ENCODE peak calls at places on chromosomes 7 and 10, in four cellular contexts. P, W, I and L are unnamed samples.

GRCh38 chr7:89503281-89503680 is 651.0 kb upstream of the STEAP1 start:
- DNase-seq in P (no peak), W (no peak), I (no peak), L (no peak)

GRCh38 chr10:113711142-113711541 is 31.4 kb downstream of the CASP7 start:
- DNase-seq in I (no peak), P (no peak), W (no peak), L (no peak)

GRCh38 chr10:86451604-86451960 is 70.0 kb downstream of the WAPL start:
- DNase-seq in P (no peak), W (no peak), I (no peak), L (no peak)

GRCh38 chr10:113565364-113565763 is 12.5 kb downstream of the HABP2 start:
- DNase-seq in W (no peak), I (no peak), P (no peak), L (no peak)

GRCh38 chr7:2613926-2614613 is 17.7 kb upstream of the TTYH3 start:
- DNase-seq in P (no peak), I (no peak), W (no peak), L (no peak)

GRCh38 chr10:111488668-111489067 is 411.8 kb downstream of the ADRA2A start:
- DNase-seq in W (no peak), P (no peak), I (no peak), L (no peak)

GRCh38 chr10:35875281-35875680 is 233.2 kb upstream of the FZD8 start:
- DNase-seq in I (no peak), W (no peak), P (no peak), L (no peak)

GRCh38 chr10:878333-878753 is 53.2 kb downstream of the LARP4B start:
- DNase-seq in W (no peak), P (no peak), I (no peak), L (no peak)

GRCh38 chr7:100818366-100818765 is 9.0 kb downstream of the EPHB4 start:
- DNase-seq in W (no peak), P (no peak), I (no peak), L (no peak)

GRCh38 chr10:114103286-114103685 is 59.6 kb downstream of the ADRB1 start:
- DNase-seq in P (no peak), W (no peak), I (no peak), L (no peak)

GRCh38 chr7:101900103-101900502 is 82.7 kb downstream of the CUX1 start:
- DNase-seq in W (no peak), P (no peak), I (no peak), L (no peak)

GRCh38 chr10:116606061-116606483 is 14.7 kb upstream of the PNLIPRP2 start:
- DNase-seq in P (no peak), W (no peak), I (no peak), L (no peak)

GRCh38 chr10:29749150-29749549 is 114.4 kb upstream of the SVIL start:
- DNase-seq in I (no peak), W (no peak), P (no peak), L (no peak)

GRCh38 chr7:132574281-132574680 is 2.0 kb downstream of the PLXNA4 start:
- DNase-seq in W (no peak), I (no peak), P (no peak), L (no peak)

GRCh38 chr10:117503170-117503885 is 39.2 kb upstream of the EMX2 start:
- DNase-seq in P (no peak), W (no peak), I (no peak), L (no peak)

GRCh38 chr10:125756853-125757487 is 18.7 kb downstream of the MMP21 start:
- DNase-seq in W (no peak), I (no peak), P (no peak), L (no peak)

GRCh38 chr7:97079300-97079699 is 38.2 kb upstream of the SDHAF3 start:
- DNase-seq in P (no peak), W (no peak), I (no peak), L (no peak)

GRCh38 chr7:24842449-24843241 is 85.4 kb upstream of the GSDME start:
- DNase-seq in W (no peak), P (no peak), I (no peak), L (no peak)

GRCh38 chr10:98030093-98030821 is at the start of gene CRTAC1:
- DNase-seq in P (no peak), W (no peak), I (peak), L (no peak)

GRCh38 chr10:96268341-96268909 is 2.9 kb downstream of the BLNK start:
- DNase-seq in W (no peak), I (no peak), P (no peak), L (no peak)

GRCh38 chr7:142516038-142516501 is 233.2 kb upstream of the PRSS1 start:
- DNase-seq in I (peak), W (no peak), P (peak), L (no peak)

GRCh38 chr10:93413252-93413689 is 68.9 kb downstream of the MYOF start:
- DNase-seq in P (peak), I (peak), W (peak), L (peak)

GRCh38 chr10:132889556-132889955 is 52.8 kb downstream of the CFAP46 start:
- DNase-seq in W (no peak), P (no peak), I (no peak), L (no peak)

GRCh38 chr10:89346264-89346971 is 18.6 kb downstream of the IFIT3 start:
- DNase-seq in W (no peak), I (no peak), P (no peak), L (no peak)

GRCh38 chr10:111933937-111934336 is 249.6 kb downstream of the GPAM start:
- DNase-seq in P (no peak), W (no peak), I (no peak), L (no peak)

GRCh38 chr7:92685146-92686042 is 95.2 kb upstream of the FAM133B start:
- DNase-seq in W (peak), P (peak), I (peak), L (peak)

GRCh38 chr10:59654007-59654406 is 55.6 kb downstream of the SLC16A9 start:
- DNase-seq in I (no peak), P (no peak), W (no peak), L (no peak)

GRCh38 chr10:69269761-69270160 is 8.5 kb upstream of the HK1 start:
- DNase-seq in I (no peak), W (no peak), P (no peak), L (no peak)

GRCh38 chr7:646951-647350 is 79.5 kb upstream of the DNAAF5 start:
- DNase-seq in W (no peak), I (no peak), P (no peak), L (no peak)

GRCh38 chr7:123871998-123872867 is 27.3 kb downstream of the HYAL4 start:
- DNase-seq in I (peak), P (peak), W (no peak), L (no peak)

GRCh38 chr7:130890176-130891020 is 156.4 kb upstream of the KLF14 start:
- DNase-seq in W (no peak), I (no peak), P (no peak), L (no peak)

GRCh38 chr7:40772096-40772495 is 637.3 kb downstream of the SUGCT start:
- DNase-seq in P (no peak), I (no peak), W (no peak), L (no peak)

GRCh38 chr7:98520356-98520932 is 96.6 kb upstream of the NPTX2 start:
- DNase-seq in W (no peak), P (no peak), I (peak), L (no peak)

GRCh38 chr7:50687575-50688261 is 95.0 kb downstream of the GRB10 start:
- DNase-seq in P (no peak), W (no peak), I (no peak), L (no peak)